ENCODE peak calls at places on chromosomes 1 and 21, in seven cellular contexts. E is mesendoderm, V is H9, B is H1, O is neuronal stem cell, D is mesenchymal stem cell, Z is trophoblast cell. L is an unnamed sample.

GRCh38 chr1:1914101-1914811 is 804 bp upstream of the CALML6 start:
- DNase-seq in E (no peak), V (peak), B (no peak), O (no peak), D (no peak), Z (no peak), L (no peak)

GRCh38 chr1:203807211-203807610 is 11.8 kb downstream of the ZBED6 start:
- DNase-seq in E (no peak), V (no peak), B (no peak), O (no peak), D (no peak), Z (no peak), L (peak)

GRCh38 chr1:844472-845026 is 79.2 kb upstream of the SAMD11 start:
- DNase-seq in E (peak), V (peak), B (no peak), O (no peak), D (no peak), Z (no peak), L (no peak)

GRCh38 chr1:159849972-159850371 is 12.5 kb downstream of the VSIG8 start:
- DNase-seq in E (no peak), V (no peak), B (no peak), O (no peak), D (peak), Z (peak), L (peak)

GRCh38 chr1:248625971-248626370 is 8.9 kb downstream of the OR2T11 start:
- DNase-seq in E (no peak), V (no peak), B (no peak), O (no peak), D (no peak), Z (peak), L (no peak)

GRCh38 chr1:202323731-202324130 is 18.0 kb downstream of the UBE2T start:
- DNase-seq in E (no peak), V (no peak), B (no peak), O (no peak), D (no peak), Z (no peak), L (no peak)

GRCh38 chr1:184982002-184982954 is 8.0 kb upstream of the NIBAN1 start:
- DNase-seq in E (peak), V (peak), B (peak), O (peak), D (peak), Z (peak), L (peak)

GRCh38 chr21:34517491-34518245 is 5.7 kb upstream of the KCNE1 start:
- DNase-seq in E (peak), V (no peak), B (no peak), O (no peak), D (peak), Z (peak), L (no peak)

GRCh38 chr21:39715804-39716397 is 29.1 kb upstream of the IGSF5 start:
- DNase-seq in E (peak), V (peak), B (peak), O (peak), D (peak), Z (peak), L (peak)

GRCh38 chr1:208850441-208850840 is 606.3 kb upstream of the PLXNA2 start:
- DNase-seq in E (no peak), V (no peak), B (no peak), O (no peak), D (no peak), Z (no peak), L (no peak)

GRCh38 chr1:178973671-178974091 is 52.0 kb upstream of the FAM20B start:
- DNase-seq in E (peak), V (no peak), B (no peak), O (no peak), D (no peak), Z (no peak), L (no peak)

GRCh38 chr21:30831194-30831765 is 1.7 kb upstream of the KRTAP7-1 start:
- DNase-seq in E (peak), V (peak), B (peak), O (peak), D (no peak), Z (peak), L (no peak)

GRCh38 chr1:154418062-154418897 is 13.1 kb downstream of the IL6R start:
- DNase-seq in E (no peak), V (no peak), B (no peak), O (no peak), D (no peak), Z (no peak), L (no peak)

GRCh38 chr1:85449356-85449755 is 15.6 kb downstream of the DDAH1 start:
- DNase-seq in E (no peak), V (no peak), B (no peak), O (no peak), D (no peak), Z (no peak), L (no peak)

GRCh38 chr1:89609781-89610456 is 23.0 kb upstream of the LRRC8C start:
- DNase-seq in E (no peak), V (peak), B (no peak), O (no peak), D (no peak), Z (no peak), L (no peak)

GRCh38 chr1:30744060-30744756 is 13.4 kb downstream of the LAPTM5 start:
- DNase-seq in E (no peak), V (no peak), B (no peak), O (no peak), D (peak), Z (peak), L (peak)

GRCh38 chr1:234609528-234610042 is 393 bp downstream of the IRF2BP2 start:
- DNase-seq in E (no peak), V (no peak), B (no peak), O (no peak), D (no peak), Z (no peak), L (no peak)

GRCh38 chr1:203557958-203558760 is 64.2 kb downstream of the OPTC start:
- DNase-seq in E (peak), V (no peak), B (no peak), O (no peak), D (peak), Z (peak), L (peak)

GRCh38 chr1:33586111-33586510 is 113.7 kb downstream of the ZSCAN20 start:
- DNase-seq in E (no peak), V (no peak), B (no peak), O (no peak), D (no peak), Z (peak), L (peak)

GRCh38 chr1:109772658-109773202 is 9.0 kb upstream of the EPS8L3 start:
- DNase-seq in E (no peak), V (no peak), B (no peak), O (no peak), D (no peak), Z (no peak), L (no peak)

GRCh38 chr1:96559707-96560588 is 161.6 kb upstream of the PTBP2 start:
- DNase-seq in E (peak), V (no peak), B (no peak), O (no peak), D (peak), Z (peak), L (peak)

GRCh38 chr1:37318490-37318889 is 155.9 kb upstream of the ZC3H12A start:
- DNase-seq in E (no peak), V (no peak), B (no peak), O (no peak), D (no peak), Z (no peak), L (no peak)
- H2BK120ac ChIP-seq in E (no peak), V (no peak), B (peak), O (no peak), D (no peak), Z (no peak), L (no peak)

GRCh38 chr1:151311589-151312331 is 15.5 kb downstream of the PI4KB start:
- DNase-seq in E (peak), V (no peak), B (no peak), O (no peak), D (peak), Z (peak), L (peak)
- H2BK120ac ChIP-seq in E (no peak), V (no peak), B (no peak), O (no peak), D (peak), Z (peak), L (peak)

DNA sequence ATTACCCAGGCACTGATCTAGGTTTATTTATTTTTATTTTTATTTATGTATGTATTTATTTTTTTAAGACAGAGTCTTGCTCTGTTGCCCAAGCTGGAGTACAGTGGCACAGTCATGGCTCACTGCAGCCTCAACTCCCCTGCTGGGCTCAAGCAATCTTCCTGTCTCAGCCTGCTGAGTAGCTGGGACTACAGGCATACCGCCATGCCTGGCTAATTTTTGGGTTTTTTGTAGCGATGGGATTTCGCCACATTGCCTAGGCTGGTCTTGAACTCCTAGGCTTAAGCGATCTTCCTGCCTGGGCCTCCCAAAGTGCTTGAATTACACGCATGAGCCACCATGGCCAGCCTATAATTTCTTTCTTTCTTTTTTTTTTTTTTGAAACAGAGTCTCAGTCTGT is 9.4 kb downstream of the PHACTR4 start:
- DNase-seq in E (no peak), V (no peak), B (no peak), O (no peak), D (no peak), Z (no peak), L (no peak)
- H2BK120ac ChIP-seq in E (no peak), V (no peak), B (no peak), O (no peak), D (no peak), Z (no peak), L (no peak)

GRCh38 chr1:42321731-42322130 is 13.3 kb downstream of the FOXJ3 start:
- DNase-seq in E (no peak), V (no peak), B (no peak), O (no peak), D (no peak), Z (no peak), L (no peak)

GRCh38 chr1:42320689-42321088 is 14.3 kb downstream of the FOXJ3 start:
- DNase-seq in E (no peak), V (no peak), B (no peak), O (no peak), D (no peak), Z (no peak), L (no peak)

GRCh38 chr1:42319128-42319851 is 15.7 kb downstream of the FOXJ3 start:
- DNase-seq in E (no peak), V (no peak), B (no peak), O (no peak), D (peak), Z (no peak), L (peak)

GRCh38 chr1:42318601-42319000 is 16.4 kb downstream of the FOXJ3 start:
- DNase-seq in E (no peak), V (no peak), B (no peak), O (no peak), D (no peak), Z (no peak), L (no peak)

DNA sequence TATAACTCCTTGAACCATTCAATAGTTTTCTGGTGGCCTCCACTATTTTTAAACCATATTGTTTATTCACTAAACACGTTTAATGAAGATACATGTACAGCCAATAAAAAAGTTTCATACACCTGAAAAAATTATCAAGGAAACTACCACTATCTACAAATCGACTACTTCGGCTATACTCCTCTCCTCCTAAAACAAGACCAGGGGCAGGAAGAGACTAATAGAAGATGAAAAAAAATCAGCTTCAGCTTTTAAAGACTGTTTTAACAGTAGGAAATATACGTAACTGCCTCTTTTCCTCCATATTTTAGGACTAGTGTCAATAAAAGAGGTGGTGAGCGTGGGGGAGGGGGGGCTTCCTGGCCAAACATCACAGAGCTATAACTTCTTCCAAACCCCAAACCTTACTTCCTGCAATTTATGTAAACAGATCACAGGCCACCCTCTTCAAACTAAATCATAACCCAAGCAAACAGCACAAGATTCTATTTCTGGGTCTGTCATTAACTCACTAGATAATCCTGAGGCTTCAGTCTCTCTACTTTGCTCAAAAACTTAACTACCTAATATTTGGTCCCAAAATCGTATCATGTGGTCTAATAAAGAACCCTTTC is 15.1 kb downstream of the FOXJ3 start:
- DNase-seq in E (no peak), V (no peak), B (no peak), O (no peak), D (peak), Z (no peak), L (no peak)
- H2BK120ac ChIP-seq in E (no peak), V (no peak), B (no peak), O (no peak), D (no peak), Z (no peak), L (no peak)

DNA sequence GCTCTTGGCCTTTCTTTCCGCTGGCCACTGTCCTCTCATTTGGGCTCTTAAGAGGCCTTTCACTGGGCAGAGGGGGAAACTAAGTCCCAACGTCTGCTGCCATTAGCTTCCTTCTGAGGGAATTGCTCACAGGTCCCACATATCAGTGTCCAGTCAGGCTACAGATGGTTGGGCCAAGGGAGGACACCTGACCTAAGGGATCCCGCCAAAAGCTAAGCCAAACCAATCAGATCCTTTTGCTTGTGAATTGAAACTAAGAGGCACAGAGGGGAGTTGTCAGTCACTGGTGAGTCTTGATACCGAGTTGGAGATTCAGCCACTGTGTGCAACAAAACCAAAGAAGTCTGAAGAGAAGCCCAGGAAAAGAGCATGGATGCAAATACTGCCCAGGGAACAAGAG is 5.7 kb upstream of the NT5C1A start:
- DNase-seq in E (no peak), V (no peak), B (no peak), O (no peak), D (no peak), Z (no peak), L (no peak)
- H2BK120ac ChIP-seq in E (no peak), V (no peak), B (no peak), O (no peak), D (no peak), Z (no peak), L (no peak)

DNA sequence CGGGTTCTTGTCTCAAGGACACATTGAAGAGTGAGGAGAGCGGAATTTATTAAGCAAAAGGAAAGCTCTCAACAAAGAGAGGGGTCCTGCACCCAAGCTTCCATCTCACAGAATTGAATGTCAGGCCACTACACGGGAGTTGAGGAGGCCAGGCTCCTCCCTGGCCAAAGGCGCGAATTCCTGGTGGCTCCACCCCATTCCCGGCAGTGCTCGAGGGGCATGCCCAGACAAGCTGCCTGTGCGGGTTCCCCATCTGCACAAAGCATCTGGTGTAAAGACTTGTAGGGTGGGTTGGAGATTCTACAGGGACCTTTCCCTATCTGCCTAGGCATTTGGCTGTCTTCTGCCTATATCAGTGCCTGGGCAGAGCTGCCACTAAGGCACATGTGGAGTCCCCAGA is 648.5 kb upstream of the PKN2 start:
- DNase-seq in E (no peak), V (peak), B (no peak), O (no peak), D (no peak), Z (peak), L (no peak)
- H2BK120ac ChIP-seq in E (no peak), V (no peak), B (peak), O (no peak), D (no peak), Z (peak), L (no peak)

DNA sequence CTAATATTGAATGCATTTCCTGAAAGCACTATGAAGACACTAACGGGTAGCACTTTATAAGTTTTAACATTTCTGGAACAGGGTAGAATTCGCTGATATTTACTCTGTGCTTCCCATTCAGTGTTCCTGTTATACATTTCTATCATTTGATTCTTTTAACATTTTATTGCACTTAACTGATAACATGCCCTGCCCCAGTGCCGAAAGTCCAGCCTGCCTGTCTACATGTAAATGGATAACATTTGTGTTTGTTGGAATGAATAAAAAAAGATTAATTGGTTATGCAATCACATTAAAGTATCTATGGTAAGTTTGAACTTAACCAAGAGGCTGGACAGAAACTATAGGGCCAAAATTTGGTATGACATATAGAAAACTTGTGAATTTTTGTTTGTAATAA is 790.5 kb upstream of the TPTE start:
- DNase-seq in E (no peak), V (no peak), B (no peak), O (no peak), D (no peak), Z (no peak), L (no peak)
- H2BK120ac ChIP-seq in E (no peak), V (no peak), B (no peak), O (no peak), D (no peak), Z (no peak), L (no peak)

DNA sequence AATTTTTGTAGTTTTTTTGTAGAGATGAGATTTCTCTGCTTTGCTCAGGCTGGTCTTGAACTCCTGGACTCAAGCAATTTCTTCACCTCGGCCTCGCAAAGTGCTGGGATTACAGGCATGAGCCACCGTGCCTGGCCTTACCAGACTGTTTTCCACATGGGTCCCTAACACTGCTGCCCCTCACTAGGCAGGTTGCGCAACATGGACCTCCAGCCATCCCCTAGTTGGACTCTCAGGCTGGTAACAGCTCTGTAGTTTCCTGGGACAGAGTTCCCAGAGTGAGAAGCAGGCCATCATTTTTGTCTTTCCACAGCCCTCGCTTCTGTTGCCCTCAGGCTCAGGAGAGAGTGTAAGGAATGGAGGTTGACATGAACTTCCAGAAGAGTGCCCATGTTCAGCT is 156.1 kb downstream of the CTH start:
- DNase-seq in E (no peak), V (no peak), B (no peak), O (no peak), D (no peak), Z (no peak), L (no peak)
- H2BK120ac ChIP-seq in E (no peak), V (no peak), B (no peak), O (no peak), D (no peak), Z (no peak), L (no peak)

GRCh38 chr1:26019641-26020315 is 1.8 kb upstream of the EXTL1 start:
- DNase-seq in E (no peak), V (no peak), B (no peak), O (no peak), D (no peak), Z (peak), L (peak)
- H2BK120ac ChIP-seq in E (no peak), V (no peak), B (no peak), O (no peak), D (peak), Z (no peak), L (peak)

L was measured in IMR-90.